ENCODE peak calls at places on chromosomes 13 and 19, in nine cellular contexts. One of them, this sample, is unnamed.

GRCh38 chr13:51257187-51257586 is 35.0 kb downstream of the FAM124A start:
- DNase-seq in mucosa of gallbladder: no peak
- DNase-seq in ELR: no peak
- DNase-seq in fibroblast of lung: no peak
- DNase-seq in left cardiac atrium: no peak
- DNase-seq in HTR-8/SVneo: no peak
- DNase-seq in BE2C: no peak
- DNase-seq in amniotic stem cell: no peak
- DNase-seq in activated naive CD4-positive, alpha-beta T cell treated with Interleukin-2 at 50 U/mL for 16 hours: no peak
- DNase-seq in this sample: no peak

GRCh38 chr19:1860133-1860775 is 3.1 kb downstream of the KLF16 start:
- DNase-seq in mucosa of gallbladder: peak
- DNase-seq in ELR: peak
- DNase-seq in fibroblast of lung: peak
- DNase-seq in left cardiac atrium: peak
- DNase-seq in HTR-8/SVneo: no peak
- DNase-seq in BE2C: peak
- DNase-seq in amniotic stem cell: peak
- DNase-seq in activated naive CD4-positive, alpha-beta T cell treated with Interleukin-2 at 50 U/mL for 16 hours: peak
- DNase-seq in this sample: peak

GRCh38 chr13:110683203-110683883 is 22.6 kb downstream of the CARS2 start:
- DNase-seq in mucosa of gallbladder: no peak
- DNase-seq in ELR: peak
- DNase-seq in fibroblast of lung: peak
- DNase-seq in left cardiac atrium: no peak
- DNase-seq in HTR-8/SVneo: no peak
- DNase-seq in BE2C: no peak
- DNase-seq in amniotic stem cell: no peak
- DNase-seq in activated naive CD4-positive, alpha-beta T cell treated with Interleukin-2 at 50 U/mL for 16 hours: no peak
- DNase-seq in this sample: peak

GRCh38 chr13:39025433-39025839 is 12.5 kb downstream of the PROSER1 start:
- DNase-seq in mucosa of gallbladder: no peak
- DNase-seq in ELR: no peak
- DNase-seq in fibroblast of lung: no peak
- DNase-seq in left cardiac atrium: no peak
- DNase-seq in HTR-8/SVneo: no peak
- DNase-seq in BE2C: no peak
- DNase-seq in amniotic stem cell: no peak
- DNase-seq in activated naive CD4-positive, alpha-beta T cell treated with Interleukin-2 at 50 U/mL for 16 hours: no peak
- DNase-seq in this sample: no peak

GRCh38 chr13:67008075-67008668 is 222.0 kb downstream of the PCDH9 start:
- DNase-seq in mucosa of gallbladder: no peak
- DNase-seq in ELR: no peak
- DNase-seq in fibroblast of lung: peak
- DNase-seq in left cardiac atrium: no peak
- DNase-seq in HTR-8/SVneo: no peak
- DNase-seq in BE2C: no peak
- DNase-seq in amniotic stem cell: no peak
- DNase-seq in activated naive CD4-positive, alpha-beta T cell treated with Interleukin-2 at 50 U/mL for 16 hours: no peak
- DNase-seq in this sample: no peak

GRCh38 chr19:34999498-35000337 is at the start of gene GRAMD1A:
- DNase-seq in mucosa of gallbladder: peak
- DNase-seq in ELR: peak
- DNase-seq in fibroblast of lung: peak
- DNase-seq in left cardiac atrium: peak
- DNase-seq in HTR-8/SVneo: peak
- DNase-seq in BE2C: peak
- DNase-seq in amniotic stem cell: peak
- DNase-seq in activated naive CD4-positive, alpha-beta T cell treated with Interleukin-2 at 50 U/mL for 16 hours: peak
- DNase-seq in this sample: peak

GRCh38 chr13:31334994-31335549 is 135.3 kb downstream of the B3GLCT start:
- DNase-seq in mucosa of gallbladder: no peak
- DNase-seq in ELR: no peak
- DNase-seq in fibroblast of lung: no peak
- DNase-seq in left cardiac atrium: no peak
- DNase-seq in HTR-8/SVneo: no peak
- DNase-seq in BE2C: no peak
- DNase-seq in amniotic stem cell: no peak
- DNase-seq in activated naive CD4-positive, alpha-beta T cell treated with Interleukin-2 at 50 U/mL for 16 hours: no peak
- DNase-seq in this sample: peak

GRCh38 chr19:49614096-49614857 is 23.3 kb downstream of the PRR12 start:
- DNase-seq in mucosa of gallbladder: no peak
- DNase-seq in ELR: peak
- DNase-seq in fibroblast of lung: peak
- DNase-seq in left cardiac atrium: no peak
- DNase-seq in HTR-8/SVneo: peak
- DNase-seq in BE2C: no peak
- DNase-seq in amniotic stem cell: peak
- DNase-seq in activated naive CD4-positive, alpha-beta T cell treated with Interleukin-2 at 50 U/mL for 16 hours: peak
- DNase-seq in this sample: peak

GRCh38 chr19:1807030-1807694 is 4.9 kb downstream of the ATP8B3 start:
- DNase-seq in mucosa of gallbladder: no peak
- DNase-seq in ELR: no peak
- DNase-seq in fibroblast of lung: no peak
- DNase-seq in left cardiac atrium: no peak
- DNase-seq in HTR-8/SVneo: no peak
- DNase-seq in BE2C: peak
- DNase-seq in amniotic stem cell: no peak
- DNase-seq in activated naive CD4-positive, alpha-beta T cell treated with Interleukin-2 at 50 U/mL for 16 hours: no peak
- DNase-seq in this sample: no peak

GRCh38 chr13:60099631-60100420 is 63.9 kb downstream of the DIAPH3 start:
- DNase-seq in mucosa of gallbladder: no peak
- DNase-seq in ELR: no peak
- DNase-seq in fibroblast of lung: no peak
- DNase-seq in left cardiac atrium: no peak
- DNase-seq in HTR-8/SVneo: no peak
- DNase-seq in BE2C: no peak
- DNase-seq in amniotic stem cell: no peak
- DNase-seq in activated naive CD4-positive, alpha-beta T cell treated with Interleukin-2 at 50 U/mL for 16 hours: no peak
- DNase-seq in this sample: no peak

GRCh38 chr19:19402656-19403372 is 2.7 kb upstream of the GATAD2A start:
- DNase-seq in mucosa of gallbladder: no peak
- DNase-seq in ELR: peak
- DNase-seq in fibroblast of lung: peak
- DNase-seq in left cardiac atrium: no peak
- DNase-seq in HTR-8/SVneo: no peak
- DNase-seq in BE2C: no peak
- DNase-seq in amniotic stem cell: no peak
- DNase-seq in activated naive CD4-positive, alpha-beta T cell treated with Interleukin-2 at 50 U/mL for 16 hours: no peak
- DNase-seq in this sample: peak

GRCh38 chr13:25687622-25688225 is 315.9 kb downstream of the ATP8A2 start:
- DNase-seq in mucosa of gallbladder: peak
- DNase-seq in ELR: no peak
- DNase-seq in fibroblast of lung: peak
- DNase-seq in left cardiac atrium: no peak
- DNase-seq in HTR-8/SVneo: no peak
- DNase-seq in BE2C: no peak
- DNase-seq in amniotic stem cell: no peak
- DNase-seq in activated naive CD4-positive, alpha-beta T cell treated with Interleukin-2 at 50 U/mL for 16 hours: no peak
- DNase-seq in this sample: no peak

GRCh38 chr13:19622189-19622588 is 11.3 kb upstream of the MPHOSPH8 start:
- DNase-seq in mucosa of gallbladder: no peak
- DNase-seq in ELR: no peak
- DNase-seq in fibroblast of lung: no peak
- DNase-seq in left cardiac atrium: no peak
- DNase-seq in HTR-8/SVneo: no peak
- DNase-seq in BE2C: no peak
- DNase-seq in amniotic stem cell: no peak
- DNase-seq in activated naive CD4-positive, alpha-beta T cell treated with Interleukin-2 at 50 U/mL for 16 hours: no peak
- DNase-seq in this sample: peak

GRCh38 chr19:40216013-40216776 is 2.0 kb downstream of the TTC9B start:
- DNase-seq in mucosa of gallbladder: no peak
- DNase-seq in ELR: no peak
- DNase-seq in fibroblast of lung: no peak
- DNase-seq in left cardiac atrium: no peak
- DNase-seq in HTR-8/SVneo: no peak
- DNase-seq in BE2C: no peak
- DNase-seq in amniotic stem cell: no peak
- DNase-seq in activated naive CD4-positive, alpha-beta T cell treated with Interleukin-2 at 50 U/mL for 16 hours: no peak
- DNase-seq in this sample: no peak

GRCh38 chr13:23651887-23652286 is 81.7 kb downstream of the TNFRSF19 start:
- DNase-seq in mucosa of gallbladder: no peak
- DNase-seq in ELR: no peak
- DNase-seq in fibroblast of lung: no peak
- DNase-seq in left cardiac atrium: no peak
- DNase-seq in HTR-8/SVneo: no peak
- DNase-seq in BE2C: no peak
- DNase-seq in amniotic stem cell: no peak
- DNase-seq in activated naive CD4-positive, alpha-beta T cell treated with Interleukin-2 at 50 U/mL for 16 hours: no peak
- DNase-seq in this sample: no peak

GRCh38 chr19:49151339-49152217 is 3.6 kb downstream of the HRC start:
- DNase-seq in mucosa of gallbladder: peak
- DNase-seq in ELR: peak
- DNase-seq in fibroblast of lung: peak
- DNase-seq in left cardiac atrium: peak
- DNase-seq in HTR-8/SVneo: no peak
- DNase-seq in BE2C: peak
- DNase-seq in amniotic stem cell: no peak
- DNase-seq in activated naive CD4-positive, alpha-beta T cell treated with Interleukin-2 at 50 U/mL for 16 hours: peak
- DNase-seq in this sample: peak

GRCh38 chr19:4052114-4052992 is 14.3 kb downstream of the ZBTB7A start:
- DNase-seq in mucosa of gallbladder: peak
- DNase-seq in ELR: peak
- DNase-seq in fibroblast of lung: peak
- DNase-seq in left cardiac atrium: peak
- DNase-seq in HTR-8/SVneo: no peak
- DNase-seq in BE2C: peak
- DNase-seq in amniotic stem cell: no peak
- DNase-seq in activated naive CD4-positive, alpha-beta T cell treated with Interleukin-2 at 50 U/mL for 16 hours: no peak
- DNase-seq in this sample: peak

GRCh38 chr19:38649305-38650179 is 2.1 kb downstream of the ACTN4 start:
- DNase-seq in mucosa of gallbladder: peak
- DNase-seq in ELR: peak
- DNase-seq in fibroblast of lung: no peak
- DNase-seq in left cardiac atrium: peak
- DNase-seq in HTR-8/SVneo: no peak
- DNase-seq in BE2C: no peak
- DNase-seq in amniotic stem cell: no peak
- DNase-seq in activated naive CD4-positive, alpha-beta T cell treated with Interleukin-2 at 50 U/mL for 16 hours: no peak
- DNase-seq in this sample: peak

GRCh38 chr13:111949311-111949710 is 117.6 kb upstream of the SOX1 start:
- DNase-seq in mucosa of gallbladder: no peak
- DNase-seq in ELR: no peak
- DNase-seq in fibroblast of lung: no peak
- DNase-seq in left cardiac atrium: no peak
- DNase-seq in HTR-8/SVneo: no peak
- DNase-seq in BE2C: no peak
- DNase-seq in amniotic stem cell: no peak
- DNase-seq in activated naive CD4-positive, alpha-beta T cell treated with Interleukin-2 at 50 U/mL for 16 hours: no peak
- DNase-seq in this sample: no peak

GRCh38 chr19:11420429-11420893 is 1.3 kb upstream of the RGL3 start:
- DNase-seq in mucosa of gallbladder: no peak
- DNase-seq in ELR: peak
- DNase-seq in fibroblast of lung: peak
- DNase-seq in left cardiac atrium: peak
- DNase-seq in HTR-8/SVneo: no peak
- DNase-seq in BE2C: no peak
- DNase-seq in amniotic stem cell: no peak
- DNase-seq in activated naive CD4-positive, alpha-beta T cell treated with Interleukin-2 at 50 U/mL for 16 hours: no peak
- DNase-seq in this sample: no peak

GRCh38 chr19:51327066-51327985 is 14.6 kb downstream of the VSIG10L start:
- DNase-seq in mucosa of gallbladder: peak
- DNase-seq in ELR: no peak
- DNase-seq in fibroblast of lung: peak
- DNase-seq in left cardiac atrium: peak
- DNase-seq in HTR-8/SVneo: no peak
- DNase-seq in BE2C: no peak
- DNase-seq in amniotic stem cell: no peak
- DNase-seq in activated naive CD4-positive, alpha-beta T cell treated with Interleukin-2 at 50 U/mL for 16 hours: peak
- DNase-seq in this sample: no peak

GRCh38 chr13:105961438-105961837 is 574.0 kb downstream of the EFNB2 start:
- DNase-seq in mucosa of gallbladder: no peak
- DNase-seq in ELR: no peak
- DNase-seq in fibroblast of lung: no peak
- DNase-seq in left cardiac atrium: no peak
- DNase-seq in HTR-8/SVneo: no peak
- DNase-seq in BE2C: no peak
- DNase-seq in amniotic stem cell: no peak
- DNase-seq in activated naive CD4-positive, alpha-beta T cell treated with Interleukin-2 at 50 U/mL for 16 hours: no peak
- DNase-seq in this sample: no peak

GRCh38 chr19:45097776-45098520 is 5.0 kb downstream of the PPP1R37 start:
- DNase-seq in mucosa of gallbladder: peak
- DNase-seq in ELR: peak
- DNase-seq in fibroblast of lung: peak
- DNase-seq in left cardiac atrium: peak
- DNase-seq in HTR-8/SVneo: peak
- DNase-seq in BE2C: peak
- DNase-seq in amniotic stem cell: peak
- DNase-seq in activated naive CD4-positive, alpha-beta T cell treated with Interleukin-2 at 50 U/mL for 16 hours: no peak
- DNase-seq in this sample: peak

GRCh38 chr19:8367327-8368001 is 3.5 kb downstream of the ANGPTL4 start:
- DNase-seq in mucosa of gallbladder: peak
- DNase-seq in ELR: peak
- DNase-seq in fibroblast of lung: peak
- DNase-seq in left cardiac atrium: peak
- DNase-seq in HTR-8/SVneo: peak
- DNase-seq in BE2C: peak
- DNase-seq in amniotic stem cell: peak
- DNase-seq in activated naive CD4-positive, alpha-beta T cell treated with Interleukin-2 at 50 U/mL for 16 hours: no peak
- DNase-seq in this sample: peak

GRCh38 chr19:47540748-47541147 is 25.9 kb upstream of the NAPA start:
- DNase-seq in mucosa of gallbladder: no peak
- DNase-seq in ELR: peak
- DNase-seq in fibroblast of lung: peak
- DNase-seq in left cardiac atrium: no peak
- DNase-seq in HTR-8/SVneo: peak
- DNase-seq in BE2C: no peak
- DNase-seq in amniotic stem cell: peak
- DNase-seq in activated naive CD4-positive, alpha-beta T cell treated with Interleukin-2 at 50 U/mL for 16 hours: no peak
- DNase-seq in this sample: peak

GRCh38 chr19:45179063-45179847 is 671 bp downstream of the BLOC1S3 start:
- DNase-seq in mucosa of gallbladder: no peak
- DNase-seq in ELR: peak
- DNase-seq in fibroblast of lung: no peak
- DNase-seq in left cardiac atrium: peak
- DNase-seq in HTR-8/SVneo: no peak
- DNase-seq in BE2C: peak
- DNase-seq in amniotic stem cell: no peak
- DNase-seq in activated naive CD4-positive, alpha-beta T cell treated with Interleukin-2 at 50 U/mL for 16 hours: peak
- DNase-seq in this sample: no peak

GRCh38 chr13:40103864-40104263 is 448.4 kb downstream of the COG6 start:
- DNase-seq in mucosa of gallbladder: no peak
- DNase-seq in ELR: no peak
- DNase-seq in fibroblast of lung: no peak
- DNase-seq in left cardiac atrium: no peak
- DNase-seq in HTR-8/SVneo: no peak
- DNase-seq in BE2C: no peak
- DNase-seq in amniotic stem cell: no peak
- DNase-seq in activated naive CD4-positive, alpha-beta T cell treated with Interleukin-2 at 50 U/mL for 16 hours: no peak
- DNase-seq in this sample: peak

This sample was measured in bronchial epithelial cell.